ENCODE peak calls at places on chromosomes 16 and 17, in nine cellular contexts. Y is mucosa of descending colon; I is tibial nerve; G is gastrocnemius medialis; L is CD8-positive, alpha-beta T cell; R is SK-N-SH; A is tibial artery; J is HL-60; Z is suprapubic skin. E is an unnamed sample.

GRCh38 chr17:48439473-48439872 is 9.5 kb upstream of the SKAP1 start:
- DNase-seq in G (no peak), J (no peak), I (no peak), L (no peak), Z (no peak), Y (no peak), A (no peak), R (no peak), E (no peak)

GRCh38 chr17:50027639-50028206 is 28.2 kb upstream of the ITGA3 start:
- DNase-seq in R (peak), Y (peak), G (no peak), L (no peak), A (peak), J (no peak), I (no peak), Z (no peak), E (no peak)

GRCh38 chr17:83176272-83176955 is 97.0 kb downstream of the METRNL start:
- DNase-seq in I (no peak), R (no peak), L (no peak), Y (no peak), G (peak), J (no peak), A (no peak), Z (no peak), E (no peak)

GRCh38 chr16:12412252-12412651 is 391.4 kb downstream of the CPPED1 start:
- DNase-seq in Z (no peak), I (no peak), L (no peak), G (no peak), Y (no peak), J (no peak), R (no peak), A (no peak), E (no peak)

GRCh38 chr16:11533588-11533987 is 53.1 kb downstream of the LITAF start:
- DNase-seq in I (no peak), J (peak), A (no peak), Y (no peak), Z (no peak), R (no peak), G (no peak), L (no peak), E (no peak)

GRCh38 chr17:14715531-14715930 is 414.6 kb downstream of the HS3ST3B1 start:
- DNase-seq in R (no peak), G (no peak), I (no peak), Z (no peak), A (no peak), Y (no peak), L (no peak), J (no peak), E (no peak)

GRCh38 chr17:82892869-82893565 is 53.2 kb upstream of the ZNF750 start:
- DNase-seq in A (no peak), G (peak), R (no peak), I (no peak), Y (no peak), L (peak), J (no peak), Z (no peak), E (no peak)

GRCh38 chr17:81064746-81065475 is 30.0 kb downstream of the BAIAP2 start:
- DNase-seq in J (no peak), A (no peak), L (no peak), G (no peak), Y (no peak), Z (no peak), I (no peak), R (no peak), E (no peak)

GRCh38 chr16:49081556-49081955 is 200.1 kb downstream of the CBLN1 start:
- DNase-seq in A (no peak), L (no peak), R (no peak), J (no peak), Y (no peak), I (no peak), G (no peak), Z (no peak), E (no peak)

GRCh38 chr16:79171504-79172240 is 428.9 kb downstream of the MAF start:
- DNase-seq in R (peak), Z (no peak), A (no peak), I (no peak), G (no peak), J (no peak), L (no peak), Y (no peak), E (no peak)

GRCh38 chr17:82832411-82832810 is 7.4 kb downstream of the ZNF750 start:
- DNase-seq in R (no peak), Y (peak), L (no peak), Z (no peak), J (no peak), G (no peak), A (no peak), I (no peak), E (no peak)

GRCh38 chr17:82966415-82966814 is 113.0 kb upstream of the METRNL start:
- DNase-seq in I (no peak), G (no peak), Y (no peak), L (no peak), Z (peak), J (no peak), A (no peak), R (no peak), E (no peak)

GRCh38 chr17:64780096-64781012 is 118.2 kb upstream of the SMURF2 start:
- DNase-seq in A (peak), R (peak), I (no peak), G (no peak), J (no peak), L (peak), Z (peak), Y (peak), E (no peak)

GRCh38 chr17:57706761-57707160 is 38.3 kb downstream of the CCDC182 start:
- DNase-seq in A (no peak), Y (no peak), J (no peak), G (no peak), R (no peak), Z (no peak), I (no peak), L (no peak), E (no peak)

DNA sequence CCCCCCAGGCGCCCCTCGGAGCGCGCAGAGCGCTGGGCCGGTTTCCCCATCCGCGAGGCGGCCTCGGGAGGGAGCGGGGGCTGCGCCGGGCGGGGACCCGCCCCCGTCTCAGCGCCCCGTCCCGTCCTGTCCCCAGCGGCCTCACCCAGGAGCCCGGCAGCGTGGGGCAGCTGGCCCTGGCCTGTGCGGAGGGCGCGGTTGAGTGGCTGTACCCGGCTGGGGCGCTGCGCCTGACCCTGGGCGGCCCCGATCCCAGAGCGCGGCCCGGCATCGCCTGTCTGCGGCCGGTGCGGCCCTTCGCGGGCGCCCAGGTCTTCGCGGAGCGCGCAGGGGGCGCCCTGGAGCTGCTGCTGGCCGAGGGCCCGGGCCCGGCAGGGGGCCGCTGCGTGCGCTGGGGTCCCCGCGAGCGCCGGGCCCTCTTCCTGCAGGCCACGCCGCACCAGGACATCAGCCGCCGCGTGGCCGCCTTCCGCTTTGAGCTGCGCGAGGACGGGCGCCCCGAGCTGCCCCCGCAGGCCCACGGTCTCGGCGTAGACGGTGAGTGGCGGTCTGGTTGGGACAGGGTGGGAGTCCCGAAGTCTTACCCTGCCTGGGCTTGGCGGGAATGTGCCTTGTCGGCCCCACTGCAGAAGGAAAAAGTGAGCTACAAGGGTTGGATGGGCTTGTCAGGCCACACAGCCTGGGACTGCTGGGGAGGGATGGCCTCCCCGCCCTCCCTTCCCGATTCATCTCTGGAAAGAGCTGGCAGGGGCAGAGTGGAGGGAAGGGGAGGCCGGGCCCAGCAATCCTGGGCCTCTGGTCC is 731 bp downstream of the METRN start:
- DNase-seq in J (no peak), G (no peak), I (no peak), Y (peak), R (peak), Z (no peak), A (no peak), L (no peak), E (no peak)
- TF ChIP-seq CTCF in J (no peak), G (no peak), I (no peak), Y (no peak), R (peak), Z (no peak), A (no peak), L (no peak), E (no peak)

DNA sequence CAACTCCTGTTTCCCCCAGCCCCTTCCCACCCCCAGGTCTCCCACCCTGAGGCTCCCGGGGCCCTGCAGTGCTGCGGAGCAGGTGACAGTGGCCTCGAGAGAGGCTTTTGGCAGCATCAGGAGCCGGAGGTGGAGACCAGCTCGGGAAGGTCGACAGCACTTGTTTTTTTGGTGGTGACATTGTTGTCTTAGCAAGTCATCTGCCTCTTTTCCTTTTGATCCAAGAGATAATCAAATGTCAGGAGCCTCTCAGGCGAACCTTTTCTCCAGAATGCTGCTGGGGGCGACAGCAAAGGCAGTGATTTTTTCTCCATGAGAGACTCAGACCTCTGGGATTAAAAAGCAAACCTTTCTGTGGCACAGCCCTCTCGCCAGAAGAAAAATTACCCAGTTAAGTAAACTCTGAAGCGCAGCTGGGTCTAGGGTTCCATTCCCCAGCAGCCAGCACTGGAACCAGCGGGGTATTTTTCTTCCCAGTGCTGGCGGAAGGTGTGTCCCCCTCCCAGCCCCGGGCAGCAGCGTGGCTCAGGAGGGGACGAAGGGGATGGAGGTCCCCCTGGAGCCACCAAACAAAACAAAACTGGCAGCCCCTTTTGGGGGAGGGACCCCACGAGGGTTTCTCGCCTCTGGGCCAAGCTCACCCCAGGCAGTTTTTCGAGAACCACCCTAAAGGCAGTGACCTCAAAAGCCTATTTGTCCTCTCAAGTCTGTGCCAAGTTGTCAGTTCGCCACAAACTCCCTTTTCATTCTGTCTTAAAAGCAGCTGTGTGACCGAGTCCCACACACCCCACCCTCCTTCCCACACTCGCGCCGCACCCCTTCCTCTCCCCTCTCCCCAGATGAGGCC is 37.1 kb downstream of the GRIN2C start:
- DNase-seq in A (no peak), G (peak), Z (no peak), Y (no peak), I (peak), J (no peak), L (no peak), R (no peak), E (no peak)
- H3K4me3 ChIP-seq in A (no peak), G (no peak), Z (no peak), Y (no peak), I (no peak), J (no peak), L (no peak), R (no peak), E (no peak)

GRCh38 chr16:65834680-65835079 is 531.8 kb upstream of the CDH5 start:
- DNase-seq in I (no peak), Z (no peak), R (no peak), A (no peak), G (no peak), L (no peak), Y (no peak), J (no peak), E (no peak)

GRCh38 chr16:65833171-65833871 is 533.2 kb upstream of the CDH5 start:
- DNase-seq in G (no peak), R (peak), J (no peak), L (no peak), Z (no peak), Y (no peak), I (peak), A (no peak), E (no peak)

GRCh38 chr16:65838001-65838400 is 528.5 kb upstream of the CDH5 start:
- DNase-seq in I (no peak), J (no peak), A (no peak), R (no peak), L (no peak), G (no peak), Z (no peak), Y (no peak), E (no peak)

GRCh38 chr16:65842067-65842466 is 524.4 kb upstream of the CDH5 start:
- DNase-seq in G (no peak), Z (no peak), J (no peak), L (no peak), A (no peak), Y (no peak), R (no peak), I (no peak), E (no peak)

DNA sequence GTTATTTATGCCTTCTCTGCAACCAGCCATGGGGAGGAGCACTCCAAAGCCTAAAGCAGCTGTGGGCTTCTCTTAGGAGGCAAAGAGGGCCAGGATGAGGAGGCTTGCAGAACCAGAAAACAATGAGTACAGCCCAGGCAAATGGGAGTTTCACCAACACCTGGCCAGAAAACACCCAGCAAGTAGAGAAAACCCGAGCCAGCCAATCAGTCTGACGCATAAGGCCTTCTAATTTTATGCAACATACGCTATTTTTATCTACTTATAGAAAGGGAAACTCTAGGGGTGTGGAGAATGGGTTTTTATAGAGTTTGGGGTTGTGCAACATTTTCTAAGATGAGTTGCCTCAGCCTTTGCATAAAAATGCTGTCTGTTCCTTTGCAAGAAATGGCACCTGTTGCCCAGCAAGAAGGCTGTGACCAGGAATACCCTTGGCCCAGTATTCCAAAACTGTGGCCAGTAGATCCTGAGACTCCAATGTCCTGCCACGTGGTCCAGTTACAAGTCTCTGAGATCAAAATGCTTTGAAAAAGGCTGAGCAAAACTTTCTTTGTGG is 529.0 kb upstream of the CDH5 start:
- DNase-seq in I (no peak), G (peak), L (no peak), Z (no peak), J (no peak), A (no peak), R (no peak), Y (no peak), E (no peak)
- TF ChIP-seq CTCF in I (no peak), G (no peak), L (no peak), Z (no peak), J (no peak), A (no peak), R (no peak), Y (no peak), E (no peak)

DNA sequence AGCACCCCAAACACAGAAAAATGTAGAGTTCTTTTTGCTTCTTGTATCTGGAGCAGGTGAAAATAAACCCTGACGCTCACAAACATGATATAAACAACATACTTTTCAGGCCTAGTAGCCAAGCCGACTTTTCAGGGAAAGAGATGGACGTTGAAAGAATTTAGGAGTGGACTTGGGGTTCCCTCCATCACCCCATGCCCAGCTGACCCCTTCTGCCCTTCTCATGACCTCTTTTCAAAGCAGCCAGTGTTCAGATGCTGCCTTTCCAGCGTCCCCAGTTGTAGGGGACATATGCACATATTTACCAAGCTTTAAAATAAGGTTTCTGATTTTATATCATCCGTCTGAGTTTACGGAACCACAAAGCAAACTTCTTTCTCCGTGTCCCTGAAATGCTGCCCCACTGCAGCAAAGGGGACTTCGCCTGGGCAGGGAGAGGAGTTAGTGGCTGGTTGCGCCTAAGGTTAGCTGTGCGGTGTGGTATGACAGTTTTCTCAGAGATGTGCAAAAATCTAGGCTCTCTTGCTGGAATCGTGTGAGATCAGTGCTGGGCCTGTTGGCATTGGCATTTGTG is 235.5 kb downstream of the MRTFB start:
- DNase-seq in I (no peak), R (no peak), Y (no peak), A (no peak), G (no peak), Z (no peak), L (no peak), J (no peak), E (no peak)
- H3K4me3 ChIP-seq in I (no peak), R (no peak), Y (no peak), A (peak), G (peak), Z (no peak), L (no peak), J (no peak), E (peak)

DNA sequence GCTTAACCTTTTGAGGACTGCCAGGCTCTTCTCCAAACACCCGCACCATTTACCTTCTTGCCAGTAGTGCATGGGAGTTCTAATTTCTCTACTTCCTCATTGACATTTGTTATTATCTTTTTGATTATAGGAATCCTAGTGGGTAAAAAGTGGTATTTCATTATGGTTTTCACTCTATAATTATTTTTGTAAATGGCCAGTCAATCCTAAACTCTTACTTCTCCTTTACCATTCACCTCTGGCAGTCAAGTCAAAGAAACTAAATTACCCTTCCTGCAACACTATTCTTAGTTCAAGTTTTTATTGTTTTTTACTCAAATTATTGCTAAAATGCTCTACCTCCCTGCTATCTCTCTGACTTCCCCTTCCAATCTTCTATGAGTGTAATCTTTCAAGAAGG is 29.8 kb upstream of the ANKFY1 start:
- DNase-seq in R (no peak), L (no peak), Y (no peak), G (no peak), I (no peak), J (no peak), Z (no peak), A (no peak), E (peak)
- TF ChIP-seq CTCF in R (no peak), L (no peak), Y (no peak), G (no peak), I (no peak), J (no peak), Z (no peak), A (no peak), E (no peak)

GRCh38 chr16:8852534-8852933 is 16.3 kb downstream of the CARHSP1 start:
- DNase-seq in Z (no peak), I (no peak), J (no peak), Y (no peak), L (no peak), G (no peak), A (no peak), R (no peak), E (no peak)

GRCh38 chr16:8853150-8853549 is 15.7 kb downstream of the CARHSP1 start:
- DNase-seq in Y (no peak), G (no peak), I (no peak), J (no peak), Z (no peak), A (no peak), R (no peak), L (no peak), E (no peak)

GRCh38 chr16:8855051-8855786 is 13.6 kb downstream of the CARHSP1 start:
- DNase-seq in Z (no peak), I (no peak), L (no peak), R (peak), J (no peak), Y (peak), G (no peak), A (no peak), E (no peak)

GRCh38 chr16:8854298-8854948 is 14.4 kb downstream of the CARHSP1 start:
- DNase-seq in G (no peak), I (no peak), A (no peak), L (no peak), Y (peak), Z (no peak), J (no peak), R (no peak), E (no peak)

GRCh38 chr16:8853611-8854010 is 15.2 kb downstream of the CARHSP1 start:
- DNase-seq in L (no peak), R (no peak), J (no peak), G (no peak), Z (no peak), Y (no peak), I (no peak), A (no peak), E (no peak)
- H3K4me3 ChIP-seq in L (no peak), R (no peak), J (no peak), G (no peak), Z (no peak), Y (no peak), I (no peak), A (no peak), E (no peak)

E was measured in GM12864.